ENCODE peak calls at places on chromosomes 7 and 10, in five cellular contexts. One of them, this sample, is unnamed.

GRCh38 chr10:133207627-133208026 is 22.4 kb upstream of the UTF1 start:
- DNase-seq in A673: no peak
- DNase-seq in epithelial cell of esophagus: no peak
- DNase-seq in stimulated activated CD4-positive, alpha-beta T cell treated with anti-CD3 and anti-CD28 coated beads, Interleukin-1b, Interleukin-23, amount 100 ng/mL, for 1 hour: no peak
- DNase-seq in endothelial cell: no peak
- DNase-seq in this sample: no peak

GRCh38 chr10:71233491-71233892 is 21.1 kb downstream of the UNC5B start:
- DNase-seq in endothelial cell: no peak
- DNase-seq in stimulated activated CD4-positive, alpha-beta T cell treated with anti-CD3 and anti-CD28 coated beads, Interleukin-1b, Interleukin-23, amount 100 ng/mL, for 1 hour: no peak
- DNase-seq in epithelial cell of esophagus: no peak
- DNase-seq in A673: no peak
- DNase-seq in this sample: no peak

GRCh38 chr7:44212018-44212417 is 11.2 kb downstream of the YKT6 start:
- DNase-seq in endothelial cell: no peak
- DNase-seq in stimulated activated CD4-positive, alpha-beta T cell treated with anti-CD3 and anti-CD28 coated beads, Interleukin-1b, Interleukin-23, amount 100 ng/mL, for 1 hour: no peak
- DNase-seq in epithelial cell of esophagus: no peak
- DNase-seq in A673: peak
- DNase-seq in this sample: no peak

GRCh38 chr7:99839560-99840011 is 11.8 kb downstream of the CYP3A43 start:
- DNase-seq in endothelial cell: no peak
- DNase-seq in A673: no peak
- DNase-seq in epithelial cell of esophagus: peak
- DNase-seq in stimulated activated CD4-positive, alpha-beta T cell treated with anti-CD3 and anti-CD28 coated beads, Interleukin-1b, Interleukin-23, amount 100 ng/mL, for 1 hour: no peak
- DNase-seq in this sample: no peak

GRCh38 chr10:73732931-73733623 is 11.1 kb upstream of the SEC24C start:
- DNase-seq in epithelial cell of esophagus: no peak
- DNase-seq in endothelial cell: no peak
- DNase-seq in stimulated activated CD4-positive, alpha-beta T cell treated with anti-CD3 and anti-CD28 coated beads, Interleukin-1b, Interleukin-23, amount 100 ng/mL, for 1 hour: no peak
- DNase-seq in A673: no peak
- DNase-seq in this sample: no peak

GRCh38 chr7:36151921-36152755 is 916 bp upstream of the EEPD1 start:
- DNase-seq in A673: no peak
- DNase-seq in endothelial cell: no peak
- DNase-seq in stimulated activated CD4-positive, alpha-beta T cell treated with anti-CD3 and anti-CD28 coated beads, Interleukin-1b, Interleukin-23, amount 100 ng/mL, for 1 hour: no peak
- DNase-seq in epithelial cell of esophagus: no peak
- DNase-seq in this sample: no peak

GRCh38 chr7:114508096-114508495 is 93.5 kb downstream of the FOXP2 start:
- DNase-seq in stimulated activated CD4-positive, alpha-beta T cell treated with anti-CD3 and anti-CD28 coated beads, Interleukin-1b, Interleukin-23, amount 100 ng/mL, for 1 hour: no peak
- DNase-seq in endothelial cell: no peak
- DNase-seq in epithelial cell of esophagus: peak
- DNase-seq in A673: no peak
- DNase-seq in this sample: no peak

GRCh38 chr10:18875480-18875879 is 173.1 kb upstream of the MALRD1 start:
- DNase-seq in epithelial cell of esophagus: peak
- DNase-seq in A673: no peak
- DNase-seq in endothelial cell: no peak
- DNase-seq in stimulated activated CD4-positive, alpha-beta T cell treated with anti-CD3 and anti-CD28 coated beads, Interleukin-1b, Interleukin-23, amount 100 ng/mL, for 1 hour: no peak
- DNase-seq in this sample: no peak

GRCh38 chr10:99520040-99520803 is 12.5 kb upstream of the NKX2-3 start:
- DNase-seq in stimulated activated CD4-positive, alpha-beta T cell treated with anti-CD3 and anti-CD28 coated beads, Interleukin-1b, Interleukin-23, amount 100 ng/mL, for 1 hour: no peak
- DNase-seq in epithelial cell of esophagus: no peak
- DNase-seq in A673: no peak
- DNase-seq in endothelial cell: no peak
- DNase-seq in this sample: no peak

GRCh38 chr7:2639151-2639993 is 7.6 kb downstream of the TTYH3 start:
- DNase-seq in epithelial cell of esophagus: no peak
- DNase-seq in stimulated activated CD4-positive, alpha-beta T cell treated with anti-CD3 and anti-CD28 coated beads, Interleukin-1b, Interleukin-23, amount 100 ng/mL, for 1 hour: no peak
- DNase-seq in A673: no peak
- DNase-seq in endothelial cell: no peak
- DNase-seq in this sample: no peak

GRCh38 chr10:113059001-113059780 is 109.1 kb downstream of the TCF7L2 start:
- DNase-seq in A673: peak
- DNase-seq in endothelial cell: no peak
- DNase-seq in epithelial cell of esophagus: no peak
- DNase-seq in stimulated activated CD4-positive, alpha-beta T cell treated with anti-CD3 and anti-CD28 coated beads, Interleukin-1b, Interleukin-23, amount 100 ng/mL, for 1 hour: no peak
- DNase-seq in this sample: no peak

GRCh38 chr7:108515636-108516035 is 10.3 kb downstream of the PNPLA8 start:
- DNase-seq in stimulated activated CD4-positive, alpha-beta T cell treated with anti-CD3 and anti-CD28 coated beads, Interleukin-1b, Interleukin-23, amount 100 ng/mL, for 1 hour: no peak
- DNase-seq in epithelial cell of esophagus: no peak
- DNase-seq in endothelial cell: no peak
- DNase-seq in A673: peak
- DNase-seq in this sample: no peak